ENCODE peak calls at places on chromosomes 12 and 14, in ten cellular contexts. One of them, this sample, is unnamed.

GRCh38 chr12:6363330-6364036 is 11.9 kb downstream of the SCNN1A start:
- DNase-seq in SJCRH30: no peak
- DNase-seq in hepatocyte: peak; percentile 92
- DNase-seq in mesendoderm: peak; percentile 73
- DNase-seq in ovary: peak; percentile 80
- DNase-seq in PC-3: peak; percentile 84
- DNase-seq in heart left ventricle: peak; percentile 87
- DNase-seq in SK-N-SH: peak; percentile 90
- DNase-seq in lower lobe of right lung: peak; percentile 86
- DNase-seq in CD8-positive, alpha-beta memory T cell: peak; percentile 60
- DNase-seq in this sample: peak; percentile 63

GRCh38 chr12:47361389-47362031 is 281.8 kb upstream of the AMIGO2 start:
- DNase-seq in PC-3: no peak
- DNase-seq in heart left ventricle: no peak
- DNase-seq in SK-N-SH: no peak
- DNase-seq in lower lobe of right lung: no peak
- DNase-seq in hepatocyte: no peak
- DNase-seq in mesendoderm: peak; percentile 66
- DNase-seq in CD8-positive, alpha-beta memory T cell: peak; percentile 14
- DNase-seq in SJCRH30: peak; percentile 41
- DNase-seq in ovary: peak; percentile 40
- DNase-seq in this sample: no peak

GRCh38 chr12:75599061-75599460 is 87.7 kb upstream of the KRR1 start:
- DNase-seq in CD8-positive, alpha-beta memory T cell: no peak
- DNase-seq in mesendoderm: no peak
- DNase-seq in hepatocyte: no peak
- DNase-seq in lower lobe of right lung: no peak
- DNase-seq in SK-N-SH: no peak
- DNase-seq in SJCRH30: no peak
- DNase-seq in PC-3: no peak
- DNase-seq in heart left ventricle: no peak
- DNase-seq in ovary: no peak
- DNase-seq in this sample: no peak

GRCh38 chr12:34198924-34199323 is 176.6 kb downstream of the ALG10 start:
- DNase-seq in PC-3: no peak
- DNase-seq in SK-N-SH: no peak
- DNase-seq in mesendoderm: no peak
- DNase-seq in CD8-positive, alpha-beta memory T cell: no peak
- DNase-seq in ovary: no peak
- DNase-seq in hepatocyte: no peak
- DNase-seq in SJCRH30: no peak
- DNase-seq in lower lobe of right lung: no peak
- DNase-seq in heart left ventricle: no peak
- DNase-seq in this sample: no peak

GRCh38 chr12:76890407-76891143 is 11.8 kb upstream of the CSRP2 start:
- DNase-seq in ovary: no peak
- DNase-seq in CD8-positive, alpha-beta memory T cell: no peak
- DNase-seq in SK-N-SH: no peak
- DNase-seq in hepatocyte: peak; percentile 63
- DNase-seq in mesendoderm: no peak
- DNase-seq in PC-3: peak; percentile 43
- DNase-seq in SJCRH30: no peak
- DNase-seq in heart left ventricle: no peak
- DNase-seq in lower lobe of right lung: no peak
- DNase-seq in this sample: no peak

GRCh38 chr12:117090816-117091711 is 8.2 kb downstream of the TESC start:
- DNase-seq in CD8-positive, alpha-beta memory T cell: no peak
- DNase-seq in SK-N-SH: no peak
- DNase-seq in PC-3: no peak
- DNase-seq in lower lobe of right lung: peak; percentile 46
- DNase-seq in ovary: no peak
- DNase-seq in mesendoderm: no peak
- DNase-seq in SJCRH30: no peak
- DNase-seq in heart left ventricle: no peak
- DNase-seq in hepatocyte: no peak
- DNase-seq in this sample: no peak

GRCh38 chr12:99766408-99766807 is 118.9 kb downstream of the GARIN6 start:
- DNase-seq in SK-N-SH: no peak
- DNase-seq in ovary: no peak
- DNase-seq in heart left ventricle: no peak
- DNase-seq in SJCRH30: no peak
- DNase-seq in hepatocyte: no peak
- DNase-seq in PC-3: peak; percentile 80
- DNase-seq in mesendoderm: no peak
- DNase-seq in lower lobe of right lung: no peak
- DNase-seq in CD8-positive, alpha-beta memory T cell: no peak
- DNase-seq in this sample: no peak

GRCh38 chr14:101963611-101964296 is 619 bp upstream of the DYNC1H1 start:
- DNase-seq in CD8-positive, alpha-beta memory T cell: no peak
- DNase-seq in lower lobe of right lung: no peak
- DNase-seq in hepatocyte: no peak
- DNase-seq in heart left ventricle: no peak
- DNase-seq in PC-3: no peak
- DNase-seq in mesendoderm: no peak
- DNase-seq in SJCRH30: no peak
- DNase-seq in ovary: peak; percentile 59
- DNase-seq in SK-N-SH: no peak
- DNase-seq in this sample: peak; percentile 59

GRCh38 chr12:88063375-88063774 is 34.2 kb upstream of the C12orf50 start:
- DNase-seq in lower lobe of right lung: no peak
- DNase-seq in CD8-positive, alpha-beta memory T cell: no peak
- DNase-seq in hepatocyte: no peak
- DNase-seq in PC-3: no peak
- DNase-seq in SJCRH30: no peak
- DNase-seq in heart left ventricle: no peak
- DNase-seq in ovary: no peak
- DNase-seq in SK-N-SH: no peak
- DNase-seq in mesendoderm: no peak
- DNase-seq in this sample: no peak

GRCh38 chr14:91395466-91395865 is 22.2 kb downstream of the CCDC88C start:
- DNase-seq in mesendoderm: no peak
- DNase-seq in SK-N-SH: no peak
- DNase-seq in hepatocyte: no peak
- DNase-seq in SJCRH30: no peak
- DNase-seq in CD8-positive, alpha-beta memory T cell: no peak
- DNase-seq in heart left ventricle: no peak
- DNase-seq in lower lobe of right lung: no peak
- DNase-seq in PC-3: no peak
- DNase-seq in ovary: no peak
- DNase-seq in this sample: no peak

GRCh38 chr12:46677749-46678148 is 148.0 kb downstream of the SLC38A4 start:
- DNase-seq in CD8-positive, alpha-beta memory T cell: no peak
- DNase-seq in mesendoderm: peak; percentile 69
- DNase-seq in PC-3: peak; percentile 68
- DNase-seq in hepatocyte: peak; percentile 40
- DNase-seq in SK-N-SH: peak; percentile 9
- DNase-seq in lower lobe of right lung: no peak
- DNase-seq in ovary: no peak
- DNase-seq in SJCRH30: peak; percentile 64
- DNase-seq in heart left ventricle: no peak
- DNase-seq in this sample: no peak

GRCh38 chr14:65555358-65555757 is 142.8 kb downstream of the FUT8 start:
- DNase-seq in heart left ventricle: no peak
- DNase-seq in PC-3: no peak
- DNase-seq in mesendoderm: peak; percentile 19
- DNase-seq in hepatocyte: no peak
- DNase-seq in SJCRH30: no peak
- DNase-seq in SK-N-SH: no peak
- DNase-seq in CD8-positive, alpha-beta memory T cell: no peak
- DNase-seq in ovary: no peak
- DNase-seq in lower lobe of right lung: no peak
- DNase-seq in this sample: no peak

GRCh38 chr14:65552724-65553123 is 140.2 kb downstream of the FUT8 start:
- DNase-seq in SJCRH30: no peak
- DNase-seq in hepatocyte: no peak
- DNase-seq in mesendoderm: no peak
- DNase-seq in PC-3: no peak
- DNase-seq in ovary: no peak
- DNase-seq in CD8-positive, alpha-beta memory T cell: no peak
- DNase-seq in heart left ventricle: no peak
- DNase-seq in lower lobe of right lung: no peak
- DNase-seq in SK-N-SH: no peak
- DNase-seq in this sample: no peak

GRCh38 chr14:65549429-65549828 is 136.9 kb downstream of the FUT8 start:
- DNase-seq in CD8-positive, alpha-beta memory T cell: no peak
- DNase-seq in mesendoderm: no peak
- DNase-seq in SJCRH30: no peak
- DNase-seq in PC-3: no peak
- DNase-seq in ovary: no peak
- DNase-seq in heart left ventricle: no peak
- DNase-seq in hepatocyte: no peak
- DNase-seq in SK-N-SH: no peak
- DNase-seq in lower lobe of right lung: no peak
- DNase-seq in this sample: no peak

DNA sequence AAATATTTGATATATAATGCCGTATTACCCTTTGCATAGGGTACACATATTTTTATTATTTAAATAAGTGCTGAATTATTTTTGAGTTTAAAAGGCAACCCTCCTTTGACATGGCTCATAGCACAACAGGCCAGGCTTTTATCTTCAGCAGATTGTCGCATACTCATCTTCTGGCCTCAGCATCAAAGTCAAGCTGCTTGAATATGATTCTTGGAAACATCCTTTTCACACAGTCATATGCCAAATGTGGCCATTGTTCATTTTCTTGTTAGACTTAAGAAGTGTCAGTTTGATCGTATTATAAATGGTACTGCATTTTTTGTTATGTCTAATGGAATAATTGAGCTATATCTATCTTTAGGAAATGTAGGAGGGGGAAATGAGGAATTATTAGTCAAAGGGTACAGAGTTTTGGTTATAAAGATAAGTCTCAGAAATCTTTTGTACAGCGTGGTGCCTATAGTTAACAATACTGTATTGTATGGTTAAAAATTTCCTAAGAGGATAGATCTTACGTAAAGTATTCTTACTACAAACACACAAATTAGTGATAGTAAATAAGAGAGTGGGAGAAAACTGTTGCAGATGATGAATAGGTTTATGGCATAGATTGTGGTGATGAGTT is 138.6 kb downstream of the FUT8 start:
- DNase-seq in SK-N-SH: no peak
- DNase-seq in CD8-positive, alpha-beta memory T cell: no peak
- DNase-seq in heart left ventricle: no peak
- DNase-seq in SJCRH30: no peak
- DNase-seq in ovary: no peak
- DNase-seq in mesendoderm: no peak
- DNase-seq in hepatocyte: no peak
- DNase-seq in PC-3: no peak
- DNase-seq in lower lobe of right lung: no peak
- DNase-seq in this sample: no peak
- H3K4me1 ChIP-seq in SK-N-SH: no peaks in the 10 kb centered on the region
- H3K4me1 ChIP-seq in CD8-positive, alpha-beta memory T cell: peaks cover 5% of the 10 kb centered on the region
- H3K4me1 ChIP-seq in heart left ventricle: no peaks in the 10 kb centered on the region
- H3K4me1 ChIP-seq in SJCRH30: no peaks in the 10 kb centered on the region
- H3K4me1 ChIP-seq in ovary: peaks cover 2% of the 10 kb centered on the region
- H3K4me1 ChIP-seq in mesendoderm: peaks cover 3% of the 10 kb centered on the region
- H3K4me1 ChIP-seq in hepatocyte: no peaks in the 10 kb centered on the region
- H3K4me1 ChIP-seq in PC-3: peaks cover 9% of the 10 kb centered on the region
- H3K4me1 ChIP-seq in lower lobe of right lung: no peaks in the 10 kb centered on the region
- H3K4me1 ChIP-seq in this sample: no peaks in the 10 kb centered on the region

DNA sequence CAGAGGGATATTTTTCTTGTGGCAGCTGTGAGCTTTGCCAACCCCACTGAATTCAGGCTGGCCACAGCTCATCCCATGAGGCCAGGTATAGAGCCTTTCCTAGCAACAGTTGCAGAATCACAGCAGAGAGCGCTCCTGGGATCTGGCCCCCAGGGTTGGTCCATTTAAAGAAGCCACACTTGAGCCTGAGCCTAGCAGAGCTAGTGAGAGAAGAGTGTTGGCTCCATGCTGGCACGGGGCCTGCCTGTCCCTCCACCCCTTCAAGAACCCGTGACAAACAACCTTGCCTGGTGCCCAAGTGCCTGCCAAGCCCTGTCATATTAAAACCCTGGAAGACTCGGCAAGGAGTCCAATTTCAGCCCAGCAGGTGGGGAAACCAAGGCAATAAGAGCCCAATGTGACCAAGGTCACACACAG is 91.6 kb downstream of the LRRC74A start:
- DNase-seq in ovary: peak; percentile 47
- DNase-seq in SK-N-SH: no peak
- DNase-seq in CD8-positive, alpha-beta memory T cell: no peak
- DNase-seq in SJCRH30: peak; percentile 44
- DNase-seq in PC-3: no peak
- DNase-seq in mesendoderm: peak; percentile 65
- DNase-seq in heart left ventricle: peak; percentile 83
- DNase-seq in hepatocyte: no peak
- DNase-seq in lower lobe of right lung: peak; percentile 71
- DNase-seq in this sample: peak; percentile 69
- H3K4me3 ChIP-seq in ovary: no peak overlapping the region
- H3K4me3 ChIP-seq in SK-N-SH: peak overlapping the region; percentile 32
- H3K4me3 ChIP-seq in CD8-positive, alpha-beta memory T cell: no peak overlapping the region
- H3K4me3 ChIP-seq in SJCRH30: no peak overlapping the region
- H3K4me3 ChIP-seq in PC-3: no peak overlapping the region
- H3K4me3 ChIP-seq in mesendoderm: no peak overlapping the region
- H3K4me3 ChIP-seq in heart left ventricle: no peak overlapping the region
- H3K4me3 ChIP-seq in hepatocyte: no peak overlapping the region
- H3K4me3 ChIP-seq in lower lobe of right lung: no peak overlapping the region
- H3K4me3 ChIP-seq in this sample: no peak overlapping the region

DNA sequence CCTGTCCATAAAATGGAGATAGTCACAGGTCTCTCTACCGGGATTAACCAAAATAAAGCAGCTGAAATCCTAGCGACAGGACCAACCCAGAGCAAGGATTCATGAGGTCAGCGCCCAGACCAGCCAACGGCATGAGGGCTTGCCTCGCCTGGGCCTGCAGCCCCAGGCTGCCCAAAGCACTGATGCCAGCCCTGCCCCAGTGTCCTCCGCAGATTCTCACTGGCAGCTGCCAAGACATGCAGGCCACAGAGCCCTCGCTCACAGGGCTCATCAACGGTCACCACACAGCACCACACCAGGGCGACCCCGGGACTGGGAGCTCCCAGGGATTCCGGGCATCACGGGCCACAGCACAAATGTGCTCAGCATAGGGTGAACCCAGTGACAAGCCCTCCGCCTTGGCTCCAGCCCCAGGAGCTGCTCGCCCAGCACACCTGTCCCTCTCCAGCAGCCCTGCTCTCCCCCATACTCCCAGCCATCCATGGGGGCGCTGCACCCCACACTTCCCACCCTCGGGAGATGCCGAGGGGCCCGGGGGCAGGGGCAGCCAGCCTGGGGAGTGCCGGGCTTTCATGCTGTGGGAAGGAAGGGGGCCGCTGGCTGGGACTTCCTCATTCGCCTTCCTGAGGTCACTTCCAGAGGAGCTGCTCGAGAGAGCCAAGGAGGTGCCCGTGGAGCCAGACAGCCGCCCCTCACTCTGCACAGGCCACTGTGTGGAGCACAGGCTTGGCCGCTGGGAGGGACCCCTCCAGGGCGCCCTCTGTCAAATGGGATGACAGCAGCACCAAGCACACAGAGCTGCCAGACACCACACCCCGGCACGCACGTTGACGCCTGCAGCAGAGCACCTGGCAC is 14.1 kb downstream of the RAB35 start:
- DNase-seq in SK-N-SH: no peak
- DNase-seq in CD8-positive, alpha-beta memory T cell: no peak
- DNase-seq in hepatocyte: no peak
- DNase-seq in mesendoderm: no peak
- DNase-seq in SJCRH30: no peak
- DNase-seq in ovary: no peak
- DNase-seq in heart left ventricle: peak; percentile 52
- DNase-seq in lower lobe of right lung: no peak
- DNase-seq in PC-3: no peak
- DNase-seq in this sample: no peak
- H3K27ac ChIP-seq in SK-N-SH: peak overlapping the region; percentile 85
- H3K27ac ChIP-seq in CD8-positive, alpha-beta memory T cell: no peak overlapping the region
- H3K27ac ChIP-seq in hepatocyte: no peak overlapping the region
- H3K27ac ChIP-seq in mesendoderm: no peak overlapping the region
- H3K27ac ChIP-seq in SJCRH30: no peak overlapping the region
- H3K27ac ChIP-seq in ovary: peak overlapping the region; percentile 74
- H3K27ac ChIP-seq in heart left ventricle: no peak overlapping the region
- H3K27ac ChIP-seq in lower lobe of right lung: no peak overlapping the region
- H3K27ac ChIP-seq in PC-3: no peak overlapping the region
- H3K27ac ChIP-seq in this sample: no peak overlapping the region

GRCh38 chr12:65175385-65175784 is 6.0 kb downstream of the LEMD3 start:
- DNase-seq in SK-N-SH: no peak
- DNase-seq in hepatocyte: no peak
- DNase-seq in ovary: no peak
- DNase-seq in mesendoderm: no peak
- DNase-seq in SJCRH30: no peak
- DNase-seq in CD8-positive, alpha-beta memory T cell: no peak
- DNase-seq in lower lobe of right lung: no peak
- DNase-seq in PC-3: no peak
- DNase-seq in heart left ventricle: no peak
- DNase-seq in this sample: no peak
- H3K4me1 ChIP-seq in SK-N-SH: peaks cover 12% of the 10 kb centered on the region
- H3K4me1 ChIP-seq in hepatocyte: peaks cover 22% of the 10 kb centered on the region
- H3K4me1 ChIP-seq in ovary: peaks cover 9% of the 10 kb centered on the region
- H3K4me1 ChIP-seq in mesendoderm: no peaks in the 10 kb centered on the region
- H3K4me1 ChIP-seq in SJCRH30: no peaks in the 10 kb centered on the region
- H3K4me1 ChIP-seq in CD8-positive, alpha-beta memory T cell: peaks cover 49% of the 10 kb centered on the region
- H3K4me1 ChIP-seq in lower lobe of right lung: peaks cover 57% of the 10 kb centered on the region
- H3K4me1 ChIP-seq in PC-3: peaks cover 23% of the 10 kb centered on the region
- H3K4me1 ChIP-seq in heart left ventricle: peaks cover 53% of the 10 kb centered on the region
- H3K4me1 ChIP-seq in this sample: no peaks in the 10 kb centered on the region